ENCODE peak calls at places on chromosomes 4 and X, in five cellular contexts. F is OCI-LY7, D is mesenchymal stem cell, B is fibroblast of lung, Y is endothelial cell of umbilical vein. S is an unnamed sample.

GRCh38 chr4:94354474-94354896 is 11.8 kb upstream of the HPGDS start:
- DNase-seq in F (no peak), D (no peak), B (no peak), Y (no peak), S (no peak)

GRCh38 chr4:76850010-76850441 is 47.9 kb downstream of the SOWAHB start:
- DNase-seq in F (no peak), D (peak; percentile 80), B (peak; percentile 98), Y (peak; percentile 76), S (peak; percentile 81)

GRCh38 chr4:30714408-30715031 is 5.6 kb upstream of the PCDH7 start:
- DNase-seq in F (peak; percentile 4), D (peak; percentile 72), B (peak; percentile 62), Y (peak; percentile 65), S (peak; percentile 68)

GRCh38 chrX:103155201-103155600 is 59.7 kb upstream of the BEX4 start:
- DNase-seq in F (no peak), D (peak; percentile 52), B (no peak), Y (no peak), S (peak; percentile 32)

GRCh38 chrX:131677655-131678628 is 134.1 kb downstream of the OR13H1 start:
- DNase-seq in F (peak; percentile 37), D (peak; percentile 33), B (peak; percentile 15), Y (peak; percentile 1), S (peak; percentile 41)

GRCh38 chr4:37244583-37245390 is at the start of gene NWD2:
- DNase-seq in F (no peak), D (peak; percentile 8), B (peak; percentile 12), Y (no peak), S (peak; percentile 25)

GRCh38 chr4:99633772-99634171 is 23.9 kb downstream of the C4orf54 start:
- DNase-seq in F (no peak), D (no peak), B (peak; percentile 39), Y (no peak), S (no peak)

GRCh38 chr4:22524895-22525294 is 9.0 kb upstream of the ADGRA3 start:
- DNase-seq in F (no peak), D (no peak), B (no peak), Y (no peak), S (no peak)

GRCh38 chrX:150813922-150814321 is 84.5 kb downstream of the CD99L2 start:
- DNase-seq in F (no peak), D (no peak), B (no peak), Y (no peak), S (peak; percentile 52)

GRCh38 chr4:47669946-47670345 is 167.9 kb downstream of the CORIN start:
- DNase-seq in F (no peak), D (no peak), B (peak; percentile 27), Y (no peak), S (no peak)

GRCh38 chr4:56787380-56787779 is 34.1 kb downstream of the SPINK2 start:
- DNase-seq in F (no peak), D (peak; percentile 73), B (no peak), Y (no peak), S (no peak)
- H3K27ac ChIP-seq in F (no peak overlapping the region), D (no peak overlapping the region), B (no peak overlapping the region), Y (no peak overlapping the region), S (no peak overlapping the region)

GRCh38 chr4:182310316-182310715 is 67.1 kb downstream of the TENM3 start:
- DNase-seq in F (no peak), D (peak; percentile 62), B (peak; percentile 29), Y (no peak), S (no peak)
- H2AFZ ChIP-seq in F (no peak overlapping the region), D (no peak overlapping the region), B (no peak overlapping the region), Y (no peak overlapping the region), S (no peak overlapping the region)

DNA sequence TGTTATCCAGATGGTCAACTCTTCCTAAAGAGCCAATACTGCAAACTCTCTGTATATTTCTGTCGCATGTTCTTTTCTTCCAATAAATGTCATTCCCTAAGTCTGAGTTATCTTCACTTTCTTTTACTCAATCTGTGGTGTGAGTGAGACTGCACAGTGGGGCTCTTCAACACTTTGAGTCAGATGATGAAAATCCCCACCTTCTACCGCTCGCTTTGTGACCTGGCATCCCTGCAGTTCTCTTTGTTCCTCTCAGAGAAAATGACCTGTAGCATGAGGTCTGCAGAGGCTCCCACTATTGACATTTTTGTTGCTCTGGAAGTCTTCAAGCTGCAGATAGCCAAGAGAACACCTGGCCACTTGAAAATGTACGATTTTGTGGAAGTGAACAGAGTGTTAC is 52.8 kb downstream of the TMEM150C start:
- DNase-seq in F (no peak), D (no peak), B (no peak), Y (no peak), S (no peak)
- H3K27ac ChIP-seq in F (no peak overlapping the region), D (no peak overlapping the region), B (no peak overlapping the region), Y (no peak overlapping the region), S (no peak overlapping the region)

GRCh38 chr4:142615324-142615665 is 230.8 kb downstream of the INPP4B start:
- DNase-seq in F (no peak), D (peak; percentile 3), B (peak; percentile 85), Y (no peak), S (peak; percentile 81)
- H2AFZ ChIP-seq in F (no peak overlapping the region), D (no peak overlapping the region), B (no peak overlapping the region), Y (no peak overlapping the region), S (peak overlapping the region; percentile 4)

GRCh38 chr4:25002679-25003078 is 28.1 kb downstream of the LGI2 start:
- DNase-seq in F (no peak), D (no peak), B (peak; percentile 28), Y (peak; percentile 85), S (peak; percentile 56)

GRCh38 chr4:25001499-25001898 is 29.2 kb downstream of the LGI2 start:
- DNase-seq in F (no peak), D (no peak), B (peak; percentile 21), Y (no peak), S (no peak)

GRCh38 chr4:24995346-24995745 is 35.4 kb downstream of the LGI2 start:
- DNase-seq in F (no peak), D (no peak), B (no peak), Y (no peak), S (no peak)

DNA sequence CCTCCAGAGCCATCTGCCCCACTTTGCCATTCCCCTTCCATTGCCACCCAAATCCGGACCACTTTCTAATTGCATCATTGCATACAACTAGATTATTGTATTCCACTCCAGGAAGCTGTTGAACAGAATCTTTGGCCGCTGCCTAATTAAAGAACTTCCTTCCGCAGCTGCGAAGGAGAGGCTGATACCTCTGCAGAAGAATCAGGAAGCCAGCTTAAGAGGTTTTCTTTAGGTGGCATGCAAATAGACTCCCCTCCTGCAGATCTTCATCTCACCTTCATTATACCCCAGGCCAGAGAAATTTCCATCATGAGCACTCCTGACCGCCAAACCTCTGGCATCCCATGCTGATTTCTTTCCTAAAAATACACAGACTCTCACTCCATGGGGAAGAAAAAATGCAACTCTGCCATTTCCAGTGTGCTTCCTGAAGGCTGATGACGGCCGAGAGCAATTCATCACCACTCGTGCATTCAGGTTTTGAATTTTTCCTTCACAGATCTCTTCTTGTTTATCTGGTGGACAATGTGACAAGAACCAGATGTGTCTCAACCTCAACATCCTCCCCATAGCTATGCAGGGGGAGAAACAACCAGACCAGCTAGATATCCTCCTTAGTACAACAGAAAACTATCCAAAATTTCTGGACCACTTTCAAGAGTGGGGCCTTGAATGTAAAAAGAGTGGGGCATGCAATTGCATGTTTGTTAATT is 31.2 kb downstream of the LGI2 start:
- DNase-seq in F (peak; percentile 59), D (peak; percentile 38), B (peak; percentile 12), Y (no peak), S (no peak)
- H3K27ac ChIP-seq in F (no peak overlapping the region), D (no peak overlapping the region), B (no peak overlapping the region), Y (no peak overlapping the region), S (no peak overlapping the region)

DNA sequence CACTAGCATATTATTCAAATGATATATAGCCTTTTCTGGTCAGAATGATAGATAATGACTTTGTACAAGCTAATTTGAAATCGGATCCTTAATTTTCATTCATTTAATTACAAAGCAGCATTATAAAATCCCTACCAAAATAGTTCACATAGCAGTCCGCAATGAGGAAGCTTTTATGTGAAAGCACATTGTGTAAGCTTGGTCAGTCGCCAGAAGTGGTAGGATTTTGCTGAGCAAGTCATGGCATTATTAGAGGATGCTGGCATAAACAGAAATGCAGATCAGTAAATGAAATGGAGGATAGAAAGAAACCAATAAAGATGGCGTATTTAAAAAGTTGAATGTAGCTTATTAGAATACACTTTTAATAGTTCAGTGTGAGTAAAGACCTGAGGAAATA is 93.2 kb upstream of the DIAPH2 start:
- DNase-seq in F (no peak), D (no peak), B (no peak), Y (no peak), S (no peak)
- H2AFZ ChIP-seq in F (no peak overlapping the region), D (no peak overlapping the region), B (no peak overlapping the region), Y (no peak overlapping the region), S (no peak overlapping the region)